ENCODE peak calls at places on chromosome 18, in ten cellular contexts. A is GM23338, Z is activated B cell treated with CpG ODN at 0.5 μM for 24 hours, P is lower lobe of right lung, L is gastrocnemius medialis, Y is HCT116, K is fibroblast of villous mesenchyme, X is A549, O is left ventricle myocardium inferior, V is ovary. E is an unnamed sample.

GRCh38 chr18:49013961-49014604 is 63.3 kb upstream of the SMAD7 start:
- DNase-seq in A (no peak), Z (no peak), P (peak), L (no peak), Y (no peak), K (no peak), X (no peak), O (no peak), V (peak), E (no peak)

GRCh38 chr18:56489901-56490300 is 148.5 kb downstream of the TXNL1 start:
- DNase-seq in A (no peak), Z (no peak), P (no peak), L (no peak), Y (no peak), K (no peak), X (no peak), O (no peak), V (no peak), E (no peak)

GRCh38 chr18:47930844-47931706 is 616 bp upstream of the SMAD2 start:
- DNase-seq in A (peak), Z (peak), P (peak), L (peak), Y (peak), K (peak), X (peak), O (peak), V (peak), E (peak)

GRCh38 chr18:32545631-32546030 is 74.9 kb upstream of the GAREM1 start:
- DNase-seq in A (no peak), Z (no peak), P (no peak), L (no peak), Y (no peak), K (no peak), X (no peak), O (no peak), V (no peak), E (no peak)

GRCh38 chr18:48878471-48878870 is 72.3 kb downstream of the SMAD7 start:
- DNase-seq in A (no peak), Z (no peak), P (peak), L (no peak), Y (no peak), K (no peak), X (no peak), O (no peak), V (no peak), E (no peak)

GRCh38 chr18:75010260-75010659 is 198.7 kb downstream of the PTGR3 start:
- DNase-seq in A (no peak), Z (no peak), P (no peak), L (peak), Y (no peak), K (no peak), X (no peak), O (no peak), V (no peak), E (no peak)

GRCh38 chr18:22675006-22675405 is 257.3 kb upstream of the CTAGE1 start:
- DNase-seq in A (no peak), Z (no peak), P (no peak), L (no peak), Y (no peak), K (no peak), X (no peak), O (no peak), V (no peak), E (no peak)

GRCh38 chr18:22399949-22400348 is 17.8 kb downstream of the CTAGE1 start:
- DNase-seq in A (no peak), Z (no peak), P (no peak), L (no peak), Y (no peak), K (no peak), X (no peak), O (no peak), V (no peak), E (no peak)

GRCh38 chr18:79195716-79196683 is 126.8 kb downstream of the ATP9B start:
- DNase-seq in A (no peak), Z (no peak), P (no peak), L (no peak), Y (no peak), K (no peak), X (no peak), O (no peak), V (no peak), E (no peak)

GRCh38 chr18:79988079-79988924 is at the start of gene TXNL4A:
- DNase-seq in A (peak), Z (peak), P (peak), L (peak), Y (no peak), K (peak), X (peak), O (peak), V (peak), E (peak)

GRCh38 chr18:26460449-26461091 is 87.8 kb downstream of the KCTD1 start:
- DNase-seq in A (no peak), Z (no peak), P (no peak), L (no peak), Y (no peak), K (no peak), X (peak), O (peak), V (no peak), E (no peak)

GRCh38 chr18:11251229-11251890 is 102.0 kb upstream of the PIEZO2 start:
- DNase-seq in A (no peak), Z (no peak), P (no peak), L (no peak), Y (no peak), K (no peak), X (no peak), O (no peak), V (no peak), E (no peak)

GRCh38 chr18:13562494-13563029 is 163.8 kb downstream of the FAM210A start:
- DNase-seq in A (no peak), Z (peak), P (peak), L (no peak), Y (no peak), K (no peak), X (no peak), O (no peak), V (no peak), E (no peak)

GRCh38 chr18:9825571-9826073 is 60.2 kb upstream of the TXNDC2 start:
- DNase-seq in A (no peak), Z (no peak), P (no peak), L (no peak), Y (peak), K (peak), X (peak), O (no peak), V (no peak), E (no peak)

GRCh38 chr18:3452750-3453539 is 3.0 kb downstream of the TGIF1 start:
- DNase-seq in A (no peak), Z (no peak), P (no peak), L (no peak), Y (no peak), K (peak), X (peak), O (no peak), V (peak), E (no peak)

GRCh38 chr18:31976242-31976641 is 33.3 kb upstream of the TRAPPC8 start:
- DNase-seq in A (no peak), Z (no peak), P (no peak), L (no peak), Y (no peak), K (no peak), X (no peak), O (no peak), V (no peak), E (no peak)

GRCh38 chr18:54388203-54389142 is 30.8 kb downstream of the C18orf54 start:
- DNase-seq in A (peak), Z (no peak), P (no peak), L (no peak), Y (peak), K (peak), X (peak), O (no peak), V (no peak), E (no peak)

GRCh38 chr18:10400534-10400933 is 53.9 kb upstream of the APCDD1 start:
- DNase-seq in A (no peak), Z (no peak), P (no peak), L (no peak), Y (no peak), K (no peak), X (no peak), O (no peak), V (no peak), E (no peak)

GRCh38 chr18:48841381-48842258 is 109.1 kb downstream of the SMAD7 start:
- DNase-seq in A (no peak), Z (no peak), P (peak), L (no peak), Y (no peak), K (peak), X (no peak), O (peak), V (no peak), E (no peak)

GRCh38 chr18:74976331-74976909 is 232.5 kb downstream of the PTGR3 start:
- DNase-seq in A (no peak), Z (no peak), P (no peak), L (no peak), Y (no peak), K (no peak), X (no peak), O (no peak), V (no peak), E (no peak)

GRCh38 chr18:46400449-46400848 is 256.6 kb downstream of the LOXHD1 start:
- DNase-seq in A (no peak), Z (no peak), P (no peak), L (no peak), Y (no peak), K (no peak), X (no peak), O (no peak), V (no peak), E (no peak)

GRCh38 chr18:60018801-60019462 is 119.1 kb downstream of the PMAIP1 start:
- DNase-seq in A (no peak), Z (no peak), P (no peak), L (no peak), Y (no peak), K (peak), X (no peak), O (no peak), V (no peak), E (no peak)

GRCh38 chr18:23114911-23115310 is 20.4 kb upstream of the CABLES1 start:
- DNase-seq in A (no peak), Z (no peak), P (no peak), L (no peak), Y (no peak), K (peak), X (peak), O (no peak), V (no peak), E (no peak)

GRCh38 chr18:59096098-59096779 is 43.4 kb upstream of the SEC11C start:
- DNase-seq in A (peak), Z (no peak), P (no peak), L (no peak), Y (no peak), K (no peak), X (no peak), O (no peak), V (no peak), E (no peak)

GRCh38 chr18:50163505-50163904 is 31.4 kb downstream of the MYO5B start:
- DNase-seq in A (no peak), Z (no peak), P (no peak), L (no peak), Y (no peak), K (no peak), X (no peak), O (no peak), V (no peak), E (no peak)

GRCh38 chr18:34493099-34493544 is 217.0 kb upstream of the DTNA start:
- DNase-seq in A (peak), Z (no peak), P (peak), L (peak), Y (no peak), K (peak), X (peak), O (peak), V (peak), E (peak)

GRCh38 chr18:46239549-46239948 is 135.4 kb downstream of the HAUS1 start:
- DNase-seq in A (no peak), Z (no peak), P (no peak), L (no peak), Y (no peak), K (no peak), X (no peak), O (no peak), V (no peak), E (no peak)

GRCh38 chr18:32884543-32884942 is 111.7 kb upstream of the KLHL14 start:
- DNase-seq in A (no peak), Z (peak), P (no peak), L (no peak), Y (no peak), K (no peak), X (no peak), O (no peak), V (no peak), E (no peak)

GRCh38 chr18:49249523-49249922 is 210.9 kb downstream of the DYM start:
- DNase-seq in A (no peak), Z (no peak), P (no peak), L (no peak), Y (no peak), K (peak), X (peak), O (no peak), V (no peak), E (no peak)

GRCh38 chr18:43620936-43621335 is 343.6 kb upstream of the SYT4 start:
- DNase-seq in A (peak), Z (no peak), P (no peak), L (no peak), Y (no peak), K (peak), X (peak), O (no peak), V (no peak), E (no peak)

GRCh38 chr18:9673296-9674251 is 34.5 kb upstream of the RAB31 start:
- DNase-seq in A (peak), Z (peak), P (peak), L (no peak), Y (peak), K (peak), X (peak), O (no peak), V (no peak), E (no peak)

GRCh38 chr18:79974025-79974424 is 9.6 kb downstream of the HSBP1L1 start:
- DNase-seq in A (no peak), Z (no peak), P (no peak), L (no peak), Y (no peak), K (no peak), X (no peak), O (no peak), V (no peak), E (no peak)

DNA sequence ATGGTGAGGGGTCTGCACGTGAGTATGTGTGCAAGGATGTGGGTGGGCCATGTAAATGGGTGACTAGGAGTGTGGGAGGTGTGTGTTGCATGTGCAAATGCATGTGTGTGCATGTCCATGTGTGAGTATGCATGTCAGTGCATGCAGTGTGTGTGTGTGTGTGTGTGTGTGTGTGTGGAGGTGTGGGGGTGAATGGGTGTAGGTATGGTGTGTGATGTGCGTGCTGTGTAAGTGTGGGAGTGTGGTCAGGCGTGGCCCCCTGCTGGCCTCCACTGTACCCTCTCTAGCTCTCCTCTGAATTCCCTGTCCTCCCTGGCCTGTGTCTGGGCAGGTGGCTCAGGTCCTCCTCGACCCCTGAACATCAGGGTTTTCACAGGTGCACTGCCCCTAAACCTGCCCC is 230.3 kb downstream of the CELF4 start:
- DNase-seq in A (no peak), Z (no peak), P (no peak), L (no peak), Y (no peak), K (no peak), X (peak), O (no peak), V (no peak), E (peak)
- TF ChIP-seq CTCF in A (peak), Z (no peak), P (no peak), L (no peak), Y (peak), K (peak), X (peak), O (peak), V (no peak), E (peak)

GRCh38 chr18:6281874-6282273 is 132.8 kb downstream of the L3MBTL4 start:
- DNase-seq in A (no peak), Z (no peak), P (no peak), L (no peak), Y (no peak), K (no peak), X (no peak), O (no peak), V (no peak), E (no peak)

GRCh38 chr18:6284761-6285160 is 129.9 kb downstream of the L3MBTL4 start:
- DNase-seq in A (no peak), Z (no peak), P (no peak), L (no peak), Y (no peak), K (no peak), X (no peak), O (no peak), V (no peak), E (no peak)

GRCh38 chr18:6284300-6284699 is 130.4 kb downstream of the L3MBTL4 start:
- DNase-seq in A (no peak), Z (no peak), P (no peak), L (no peak), Y (no peak), K (no peak), X (no peak), O (no peak), V (no peak), E (no peak)

GRCh38 chr18:6279308-6279707 is 135.4 kb downstream of the L3MBTL4 start:
- DNase-seq in A (no peak), Z (no peak), P (no peak), L (no peak), Y (no peak), K (no peak), X (no peak), O (no peak), V (no peak), E (no peak)

DNA sequence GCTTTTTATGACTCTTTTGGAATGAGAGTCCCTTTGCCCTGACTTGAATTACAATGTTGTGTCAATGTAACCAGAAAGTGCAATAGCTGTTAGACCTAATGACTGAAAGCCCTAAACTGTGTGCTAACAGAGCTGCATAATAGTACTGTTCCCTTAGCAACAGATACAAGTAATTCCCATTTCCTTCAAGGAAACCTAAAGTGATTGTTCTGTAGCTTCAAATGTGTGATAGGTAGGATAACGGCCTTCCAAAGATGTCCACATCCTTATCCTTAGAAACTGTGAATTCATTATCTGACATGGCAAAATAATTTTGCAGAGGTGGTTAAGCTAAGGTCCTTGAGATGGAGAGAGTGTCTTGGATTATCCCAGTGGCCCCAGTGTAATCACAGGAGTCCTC is 134.4 kb downstream of the L3MBTL4 start:
- DNase-seq in A (no peak), Z (no peak), P (no peak), L (no peak), Y (no peak), K (no peak), X (no peak), O (no peak), V (no peak), E (no peak)
- TF ChIP-seq CTCF in A (no peak), Z (no peak), P (no peak), L (no peak), Y (no peak), K (no peak), X (no peak), O (no peak), V (no peak), E (no peak)

GRCh38 chr18:8631265-8631664 is 22.0 kb downstream of the RAB12 start:
- DNase-seq in A (no peak), Z (no peak), P (no peak), L (no peak), Y (no peak), K (no peak), X (no peak), O (no peak), V (no peak), E (no peak)
- TF ChIP-seq CTCF in A (no peak), Z (no peak), P (no peak), L (no peak), Y (no peak), K (no peak), X (no peak), O (no peak), V (no peak), E (no peak)

DNA sequence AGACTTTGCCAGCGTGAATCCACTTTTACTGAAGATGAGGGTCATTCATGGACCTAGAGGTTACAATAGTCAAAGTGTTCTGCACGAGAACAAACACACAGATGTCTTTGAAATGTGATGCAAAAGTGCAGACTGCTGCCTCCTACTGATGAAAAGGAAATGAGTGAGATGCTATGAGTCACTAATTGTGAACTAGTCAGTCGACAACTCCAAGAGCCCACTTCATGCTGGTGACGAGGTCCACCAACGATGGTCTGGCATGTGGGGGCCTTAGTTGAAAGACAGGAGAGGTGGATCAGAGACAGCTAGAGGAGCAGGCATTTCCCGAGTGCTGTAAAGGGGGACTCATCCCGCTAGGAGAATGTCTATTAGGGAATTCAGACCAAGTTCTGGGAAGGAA is 17.1 kb upstream of the ZNF236 start:
- DNase-seq in A (no peak), Z (no peak), P (no peak), L (no peak), Y (no peak), K (no peak), X (no peak), O (no peak), V (no peak), E (no peak)
- TF ChIP-seq CTCF in A (peak), Z (no peak), P (no peak), L (no peak), Y (peak), K (peak), X (no peak), O (no peak), V (no peak), E (no peak)

GRCh38 chr18:902179-902718 is 2.4 kb upstream of the ADCYAP1 start:
- DNase-seq in A (peak), Z (no peak), P (no peak), L (no peak), Y (peak), K (peak), X (no peak), O (no peak), V (no peak), E (no peak)
- TF ChIP-seq CTCF in A (peak), Z (no peak), P (no peak), L (no peak), Y (peak), K (peak), X (no peak), O (no peak), V (no peak), E (peak)